ENCODE peak calls at places on chromosomes 1 and 21, in nine cellular contexts. One of them, this sample, is unnamed.

GRCh38 chr1:244768186-244768585 is 67.3 kb upstream of the COX20 start:
- DNase-seq in AG09309: no peak
- DNase-seq in fibroblast of the aortic adventitia: no peak
- DNase-seq in breast epithelium: no peak
- DNase-seq in endothelial cell of umbilical vein: no peak
- DNase-seq in SK-N-SH: no peak
- DNase-seq in coronary artery: no peak
- DNase-seq in PC-9: no peak
- DNase-seq in cardiac fibroblast: peak
- DNase-seq in this sample: peak

GRCh38 chr1:207847116-207847515 is 63.8 kb downstream of the CD34 start:
- DNase-seq in AG09309: no peak
- DNase-seq in fibroblast of the aortic adventitia: peak
- DNase-seq in breast epithelium: no peak
- DNase-seq in endothelial cell of umbilical vein: peak
- DNase-seq in SK-N-SH: no peak
- DNase-seq in coronary artery: peak
- DNase-seq in PC-9: no peak
- DNase-seq in cardiac fibroblast: peak
- DNase-seq in this sample: no peak

GRCh38 chr1:162380061-162380846 is 1.3 kb upstream of the C1orf226 start:
- DNase-seq in AG09309: no peak
- DNase-seq in fibroblast of the aortic adventitia: no peak
- DNase-seq in breast epithelium: no peak
- DNase-seq in endothelial cell of umbilical vein: no peak
- DNase-seq in SK-N-SH: no peak
- DNase-seq in coronary artery: peak
- DNase-seq in PC-9: no peak
- DNase-seq in cardiac fibroblast: no peak
- DNase-seq in this sample: no peak

GRCh38 chr1:149942207-149942606 is 5.5 kb upstream of the MTMR11 start:
- DNase-seq in AG09309: no peak
- DNase-seq in fibroblast of the aortic adventitia: peak
- DNase-seq in breast epithelium: no peak
- DNase-seq in endothelial cell of umbilical vein: peak
- DNase-seq in SK-N-SH: peak
- DNase-seq in coronary artery: no peak
- DNase-seq in PC-9: no peak
- DNase-seq in cardiac fibroblast: peak
- DNase-seq in this sample: no peak

GRCh38 chr1:119276558-119276957 is 92.0 kb upstream of the HAO2 start:
- DNase-seq in AG09309: no peak
- DNase-seq in fibroblast of the aortic adventitia: no peak
- DNase-seq in breast epithelium: no peak
- DNase-seq in endothelial cell of umbilical vein: no peak
- DNase-seq in SK-N-SH: no peak
- DNase-seq in coronary artery: no peak
- DNase-seq in PC-9: no peak
- DNase-seq in cardiac fibroblast: no peak
- DNase-seq in this sample: no peak

GRCh38 chr1:46689326-46689725 is 17.7 kb downstream of the TEX38 start:
- DNase-seq in AG09309: no peak
- DNase-seq in fibroblast of the aortic adventitia: no peak
- DNase-seq in breast epithelium: no peak
- DNase-seq in endothelial cell of umbilical vein: peak
- DNase-seq in SK-N-SH: no peak
- DNase-seq in coronary artery: no peak
- DNase-seq in PC-9: no peak
- DNase-seq in cardiac fibroblast: no peak
- DNase-seq in this sample: no peak

GRCh38 chr1:96979287-96979686 is 257.7 kb downstream of the PTBP2 start:
- DNase-seq in AG09309: no peak
- DNase-seq in fibroblast of the aortic adventitia: no peak
- DNase-seq in breast epithelium: no peak
- DNase-seq in endothelial cell of umbilical vein: no peak
- DNase-seq in SK-N-SH: peak
- DNase-seq in coronary artery: no peak
- DNase-seq in PC-9: peak
- DNase-seq in cardiac fibroblast: no peak
- DNase-seq in this sample: peak

GRCh38 chr21:34889287-34889536 is 159.9 kb downstream of the RUNX1 start:
- DNase-seq in AG09309: no peak
- DNase-seq in fibroblast of the aortic adventitia: peak
- DNase-seq in breast epithelium: no peak
- DNase-seq in endothelial cell of umbilical vein: peak
- DNase-seq in SK-N-SH: no peak
- DNase-seq in coronary artery: peak
- DNase-seq in PC-9: no peak
- DNase-seq in cardiac fibroblast: peak
- DNase-seq in this sample: peak

GRCh38 chr1:215109171-215109570 is 26.6 kb downstream of the KCNK2 start:
- DNase-seq in AG09309: no peak
- DNase-seq in fibroblast of the aortic adventitia: no peak
- DNase-seq in breast epithelium: no peak
- DNase-seq in endothelial cell of umbilical vein: no peak
- DNase-seq in SK-N-SH: no peak
- DNase-seq in coronary artery: no peak
- DNase-seq in PC-9: no peak
- DNase-seq in cardiac fibroblast: no peak
- DNase-seq in this sample: no peak

GRCh38 chr1:209207701-209208286 is 375.7 kb upstream of the CAMK1G start:
- DNase-seq in AG09309: peak
- DNase-seq in fibroblast of the aortic adventitia: peak
- DNase-seq in breast epithelium: peak
- DNase-seq in endothelial cell of umbilical vein: peak
- DNase-seq in SK-N-SH: peak
- DNase-seq in coronary artery: no peak
- DNase-seq in PC-9: no peak
- DNase-seq in cardiac fibroblast: peak
- DNase-seq in this sample: peak
- TF ChIP-seq CTCF in AG09309: peak
- TF ChIP-seq CTCF in fibroblast of the aortic adventitia: peak
- TF ChIP-seq CTCF in breast epithelium: no peak
- TF ChIP-seq CTCF in endothelial cell of umbilical vein: peak
- TF ChIP-seq CTCF in SK-N-SH: peak
- TF ChIP-seq CTCF in coronary artery: peak
- TF ChIP-seq CTCF in PC-9: peak
- TF ChIP-seq CTCF in cardiac fibroblast: peak
- TF ChIP-seq CTCF in this sample: peak

DNA sequence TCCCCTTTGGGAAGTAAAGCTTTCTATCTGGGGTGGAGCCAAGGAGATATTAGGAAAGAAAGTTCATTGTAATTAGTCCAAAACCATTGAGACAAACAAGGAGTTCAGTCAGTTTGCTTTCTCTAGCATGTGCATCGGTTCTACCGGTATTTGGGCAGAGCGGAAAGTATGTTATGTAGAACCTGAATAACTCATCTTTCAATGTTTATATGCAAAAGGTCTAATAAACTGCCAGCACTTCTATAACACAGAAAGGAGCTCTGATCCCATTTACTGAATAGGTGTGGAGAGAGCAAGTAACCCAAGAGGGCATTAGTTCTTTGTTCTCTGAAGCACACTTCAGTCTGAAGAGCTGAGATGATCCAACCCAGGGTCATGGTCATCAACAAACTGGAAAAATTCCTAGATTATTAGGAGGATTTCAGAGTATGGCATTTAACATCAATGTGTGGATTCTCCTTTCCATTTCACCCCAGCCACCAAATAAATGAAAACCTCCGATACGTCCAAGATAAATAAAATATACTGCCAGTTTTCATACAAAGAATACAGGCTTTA is 3.6 kb downstream of the TGFB2 start:
- DNase-seq in AG09309: no peak
- DNase-seq in fibroblast of the aortic adventitia: no peak
- DNase-seq in breast epithelium: no peak
- DNase-seq in endothelial cell of umbilical vein: peak
- DNase-seq in SK-N-SH: no peak
- DNase-seq in coronary artery: no peak
- DNase-seq in PC-9: no peak
- DNase-seq in cardiac fibroblast: peak
- DNase-seq in this sample: no peak
- H3K4me3 ChIP-seq in AG09309: peak
- H3K4me3 ChIP-seq in fibroblast of the aortic adventitia: peak
- H3K4me3 ChIP-seq in breast epithelium: peak
- H3K4me3 ChIP-seq in endothelial cell of umbilical vein: no peak
- H3K4me3 ChIP-seq in SK-N-SH: peak
- H3K4me3 ChIP-seq in coronary artery: peak
- H3K4me3 ChIP-seq in PC-9: peak
- H3K4me3 ChIP-seq in cardiac fibroblast: peak
- H3K4me3 ChIP-seq in this sample: peak

GRCh38 chr1:54510715-54511270 is 37.2 kb upstream of the ACOT11 start:
- DNase-seq in AG09309: no peak
- DNase-seq in fibroblast of the aortic adventitia: no peak
- DNase-seq in breast epithelium: no peak
- DNase-seq in endothelial cell of umbilical vein: no peak
- DNase-seq in SK-N-SH: no peak
- DNase-seq in coronary artery: no peak
- DNase-seq in PC-9: no peak
- DNase-seq in cardiac fibroblast: no peak
- DNase-seq in this sample: no peak
- TF ChIP-seq CTCF in AG09309: no peak
- TF ChIP-seq CTCF in fibroblast of the aortic adventitia: no peak
- TF ChIP-seq CTCF in breast epithelium: no peak
- TF ChIP-seq CTCF in endothelial cell of umbilical vein: no peak
- TF ChIP-seq CTCF in SK-N-SH: no peak
- TF ChIP-seq CTCF in coronary artery: no peak
- TF ChIP-seq CTCF in PC-9: no peak
- TF ChIP-seq CTCF in cardiac fibroblast: no peak
- TF ChIP-seq CTCF in this sample: no peak

DNA sequence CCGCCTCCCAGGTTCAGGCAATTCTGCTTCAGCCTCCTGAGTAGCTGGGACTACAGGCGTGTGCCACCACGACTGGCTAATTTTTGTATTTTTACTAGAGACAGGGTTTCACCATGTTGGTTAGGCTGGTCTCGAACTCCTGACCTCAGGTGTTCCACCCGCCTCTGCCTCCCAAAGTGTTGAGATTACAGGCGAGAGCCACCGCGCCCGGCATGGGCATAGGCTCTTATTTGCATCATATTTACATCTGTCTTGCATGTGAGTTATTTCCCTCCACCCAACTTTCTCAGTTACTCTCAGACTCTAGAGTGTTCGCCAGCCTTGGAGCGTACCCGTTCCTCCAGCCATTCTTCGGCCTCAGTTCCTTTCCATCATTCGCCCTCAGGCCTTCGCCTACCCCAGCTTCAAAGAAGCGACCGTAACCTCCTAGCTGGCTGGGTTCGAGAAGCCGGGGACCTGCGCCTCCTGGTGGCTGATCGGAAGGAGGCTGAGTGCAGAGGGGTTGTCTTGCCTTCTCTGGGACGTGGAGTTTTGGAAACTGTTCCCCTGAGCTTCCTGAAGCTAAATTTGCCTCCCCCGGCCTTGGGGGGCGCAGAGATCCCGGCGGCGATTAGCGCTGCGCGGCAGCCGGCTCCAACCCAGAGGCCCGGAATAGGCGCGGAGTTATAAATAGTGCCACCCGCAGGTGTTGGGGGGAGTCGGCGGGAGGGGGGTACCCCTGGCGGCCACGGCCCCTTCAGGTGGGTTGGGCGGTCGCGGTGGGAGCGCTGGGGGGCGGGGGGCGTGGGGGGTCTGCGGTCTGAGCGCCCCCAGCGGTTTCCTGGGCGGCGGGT is 3.6 kb upstream of the ZBTB7B start:
- DNase-seq in AG09309: no peak
- DNase-seq in fibroblast of the aortic adventitia: peak
- DNase-seq in breast epithelium: no peak
- DNase-seq in endothelial cell of umbilical vein: peak
- DNase-seq in SK-N-SH: peak
- DNase-seq in coronary artery: peak
- DNase-seq in PC-9: no peak
- DNase-seq in cardiac fibroblast: peak
- DNase-seq in this sample: peak
- H3K4me3 ChIP-seq in AG09309: peak
- H3K4me3 ChIP-seq in fibroblast of the aortic adventitia: peak
- H3K4me3 ChIP-seq in breast epithelium: peak
- H3K4me3 ChIP-seq in endothelial cell of umbilical vein: no peak
- H3K4me3 ChIP-seq in SK-N-SH: peak
- H3K4me3 ChIP-seq in coronary artery: peak
- H3K4me3 ChIP-seq in PC-9: no peak
- H3K4me3 ChIP-seq in cardiac fibroblast: peak
- H3K4me3 ChIP-seq in this sample: peak

GRCh38 chr1:9149151-9149550 is 20.2 kb upstream of the GPR157 start:
- DNase-seq in AG09309: no peak
- DNase-seq in fibroblast of the aortic adventitia: no peak
- DNase-seq in breast epithelium: no peak
- DNase-seq in endothelial cell of umbilical vein: no peak
- DNase-seq in SK-N-SH: no peak
- DNase-seq in coronary artery: no peak
- DNase-seq in PC-9: no peak
- DNase-seq in cardiac fibroblast: no peak
- DNase-seq in this sample: no peak

GRCh38 chr1:9143250-9143649 is 14.3 kb upstream of the GPR157 start:
- DNase-seq in AG09309: peak
- DNase-seq in fibroblast of the aortic adventitia: peak
- DNase-seq in breast epithelium: no peak
- DNase-seq in endothelial cell of umbilical vein: no peak
- DNase-seq in SK-N-SH: no peak
- DNase-seq in coronary artery: no peak
- DNase-seq in PC-9: no peak
- DNase-seq in cardiac fibroblast: peak
- DNase-seq in this sample: peak

GRCh38 chr1:9145021-9145668 is 16.2 kb upstream of the GPR157 start:
- DNase-seq in AG09309: no peak
- DNase-seq in fibroblast of the aortic adventitia: peak
- DNase-seq in breast epithelium: no peak
- DNase-seq in endothelial cell of umbilical vein: no peak
- DNase-seq in SK-N-SH: no peak
- DNase-seq in coronary artery: no peak
- DNase-seq in PC-9: peak
- DNase-seq in cardiac fibroblast: peak
- DNase-seq in this sample: peak

GRCh38 chr1:9145714-9146113 is 16.8 kb upstream of the GPR157 start:
- DNase-seq in AG09309: no peak
- DNase-seq in fibroblast of the aortic adventitia: no peak
- DNase-seq in breast epithelium: no peak
- DNase-seq in endothelial cell of umbilical vein: no peak
- DNase-seq in SK-N-SH: no peak
- DNase-seq in coronary artery: no peak
- DNase-seq in PC-9: no peak
- DNase-seq in cardiac fibroblast: no peak
- DNase-seq in this sample: no peak

DNA sequence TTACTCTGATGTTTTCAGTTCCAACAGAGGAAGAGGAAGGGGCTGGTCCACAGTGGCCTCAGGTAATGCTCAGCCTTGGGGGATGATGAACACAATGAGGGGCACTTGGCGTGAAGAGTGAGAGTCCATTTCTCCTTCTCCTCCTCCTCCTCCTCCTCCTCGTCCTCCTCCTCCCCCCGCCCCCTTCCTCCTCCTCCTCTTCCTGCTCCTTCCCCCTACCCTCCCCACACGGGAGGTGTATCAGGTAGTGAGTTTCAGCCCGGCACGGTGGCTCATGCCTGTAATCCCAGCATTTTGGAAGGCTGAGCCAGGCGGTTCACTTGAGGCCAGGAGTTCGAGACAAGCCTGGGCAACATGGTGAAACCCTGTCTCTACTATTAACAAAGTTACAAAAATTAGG is 17.3 kb upstream of the GPR157 start:
- DNase-seq in AG09309: no peak
- DNase-seq in fibroblast of the aortic adventitia: no peak
- DNase-seq in breast epithelium: no peak
- DNase-seq in endothelial cell of umbilical vein: no peak
- DNase-seq in SK-N-SH: no peak
- DNase-seq in coronary artery: no peak
- DNase-seq in PC-9: no peak
- DNase-seq in cardiac fibroblast: no peak
- DNase-seq in this sample: no peak
- TF ChIP-seq CTCF in AG09309: no peak
- TF ChIP-seq CTCF in fibroblast of the aortic adventitia: no peak
- TF ChIP-seq CTCF in breast epithelium: no peak
- TF ChIP-seq CTCF in endothelial cell of umbilical vein: no peak
- TF ChIP-seq CTCF in SK-N-SH: no peak
- TF ChIP-seq CTCF in coronary artery: no peak
- TF ChIP-seq CTCF in PC-9: no peak
- TF ChIP-seq CTCF in cardiac fibroblast: no peak
- TF ChIP-seq CTCF in this sample: no peak

GRCh38 chr1:15757575-15758401 is 807 bp upstream of the FBLIM1 start:
- DNase-seq in AG09309: no peak
- DNase-seq in fibroblast of the aortic adventitia: no peak
- DNase-seq in breast epithelium: no peak
- DNase-seq in endothelial cell of umbilical vein: peak
- DNase-seq in SK-N-SH: peak
- DNase-seq in coronary artery: peak
- DNase-seq in PC-9: no peak
- DNase-seq in cardiac fibroblast: peak
- DNase-seq in this sample: peak
- H3K4me3 ChIP-seq in AG09309: peak
- H3K4me3 ChIP-seq in fibroblast of the aortic adventitia: peak
- H3K4me3 ChIP-seq in breast epithelium: peak
- H3K4me3 ChIP-seq in endothelial cell of umbilical vein: peak
- H3K4me3 ChIP-seq in SK-N-SH: peak
- H3K4me3 ChIP-seq in coronary artery: peak
- H3K4me3 ChIP-seq in PC-9: no peak
- H3K4me3 ChIP-seq in cardiac fibroblast: peak
- H3K4me3 ChIP-seq in this sample: peak

This sample was measured in foreskin fibroblast.